ENCODE peak calls at places on chromosomes 12 and 14, in eight cellular contexts. X, Y, E, H, G, K, R and F are unnamed samples.

GRCh38 chr12:116717466-116718457 is 20.1 kb downstream of the SPRING1 start:
- DNase-seq in X (no peak), Y (peak; percentile 42), R (no peak), H (no peak), E (no peak), G (no peak), K (peak; percentile 77), F (no peak)

GRCh38 chr14:89176090-89176757 is 240.8 kb downstream of the FOXN3 start:
- DNase-seq in R (no peak), E (no peak), X (no peak), G (no peak), Y (no peak), K (no peak), H (no peak), F (no peak)

GRCh38 chr14:101408077-101408831 is 153.0 kb upstream of the DIO3 start:
- DNase-seq in K (peak; percentile 98), R (no peak), Y (peak; percentile 50), X (no peak), H (no peak), G (no peak), E (no peak), F (no peak)

GRCh38 chr14:65332141-65332871 is 80.2 kb upstream of the FUT8 start:
- DNase-seq in G (no peak), E (no peak), H (no peak), K (no peak), R (no peak), Y (no peak), X (no peak), F (no peak)

GRCh38 chr12:95336387-95337067 is 118.9 kb downstream of the VEZT start:
- DNase-seq in Y (peak; percentile 86), R (no peak), G (peak; percentile 87), E (peak; percentile 74), X (no peak), H (no peak), K (peak; percentile 91), F (no peak)

GRCh38 chr12:82832091-82832490 is 145.4 kb downstream of the TMTC2 start:
- DNase-seq in R (no peak), G (no peak), Y (no peak), E (no peak), K (no peak), H (peak; percentile 77), X (no peak), F (no peak)

GRCh38 chr12:116466536-116466935 is 92.6 kb upstream of the MAP1LC3B2 start:
- DNase-seq in X (no peak), E (no peak), K (peak; percentile 21), Y (no peak), H (no peak), G (no peak), R (no peak), F (no peak)

GRCh38 chr14:22570132-22570949 is 18.7 kb downstream of the DAD1 start:
- DNase-seq in X (peak; percentile 86), G (peak; percentile 80), Y (peak; percentile 78), H (peak; percentile 75), R (peak; percentile 17), K (peak; percentile 88), E (peak; percentile 87), F (peak; percentile 97)

GRCh38 chr12:62772556-62772955 is 162.4 kb downstream of the PPM1H start:
- DNase-seq in H (no peak), E (no peak), R (peak; percentile 22), G (no peak), Y (peak; percentile 25), K (no peak), X (no peak), F (no peak)

GRCh38 chr14:64680675-64681060 is 23.6 kb upstream of the PLEKHG3 start:
- DNase-seq in Y (no peak), H (no peak), K (no peak), R (no peak), E (no peak), G (no peak), X (no peak), F (no peak)

GRCh38 chr12:119318811-119319210 is 15.7 kb upstream of the CCDC60 start:
- DNase-seq in G (no peak), E (no peak), X (no peak), K (no peak), Y (no peak), R (no peak), H (no peak), F (no peak)

GRCh38 chr12:38424436-38424835 is 107.9 kb downstream of the ALG10B start:
- DNase-seq in Y (no peak), H (no peak), K (no peak), E (no peak), R (no peak), G (no peak), X (no peak), F (no peak)

GRCh38 chr12:48717252-48717695 is 767 bp upstream of the CCNT1 start:
- DNase-seq in E (no peak), Y (no peak), X (no peak), G (no peak), H (no peak), K (peak; percentile 23), R (no peak), F (no peak)

GRCh38 chr12:123914726-123915345 is 57.8 kb downstream of the CCDC92 start:
- DNase-seq in X (no peak), H (no peak), E (no peak), Y (no peak), K (no peak), G (no peak), R (no peak), F (no peak)

GRCh38 chr12:121630791-121631190 is 4.5 kb downstream of the ORAI1 start:
- DNase-seq in K (no peak), G (no peak), E (no peak), R (no peak), H (no peak), Y (no peak), X (no peak), F (no peak)

GRCh38 chr14:90871605-90872233 is 55.5 kb upstream of the TTC7B start:
- DNase-seq in R (no peak), K (peak; percentile 49), E (peak; percentile 58), H (no peak), X (no peak), G (no peak), Y (peak; percentile 18), F (no peak)

GRCh38 chr14:20623798-20624197 is 17.7 kb downstream of the OR6S1 start:
- DNase-seq in K (no peak), H (no peak), G (no peak), R (no peak), E (no peak), Y (no peak), X (no peak), F (no peak)

GRCh38 chr12:96150442-96150841 is 43.7 kb upstream of the ELK3 start:
- DNase-seq in H (no peak), E (no peak), X (no peak), G (no peak), Y (no peak), R (no peak), K (no peak), F (no peak)

GRCh38 chr14:50225067-50225973 is 6.1 kb downstream of the SOS2 start:
- DNase-seq in R (no peak), H (no peak), X (no peak), E (no peak), Y (peak; percentile 80), G (no peak), K (peak; percentile 89), F (no peak)